ENCODE peak calls at places on chromosomes 5 and 9, in five cellular contexts. V is OCI-LY7, J is mucosa of descending colon, E is uterus, I is upper lobe of right lung. C is an unnamed sample. For H3K36me3, the result is how much of the 10 kb centered on the place peaks cover.

GRCh38 chr5:53937467-53937866 is 372.9 kb downstream of the ARL15 start:
- DNase-seq in V (no peak), J (no peak), E (no peak), I (no peak), C (no peak)

GRCh38 chr5:54881286-54882005 is 103.9 kb downstream of the ESM1 start:
- DNase-seq in V (no peak), J (no peak), E (no peak), I (no peak), C (no peak)

GRCh38 chr5:52760695-52761366 is 26.9 kb upstream of the ITGA1 start:
- DNase-seq in V (no peak), J (no peak), E (no peak), I (no peak), C (no peak)

GRCh38 chr5:31935702-31936347 is 238.3 kb downstream of the GOLPH3 start:
- DNase-seq in V (no peak), J (no peak), E (peak), I (no peak), C (no peak)

GRCh38 chr9:107569171-107569570 is 79.6 kb upstream of the KLF4 start:
- DNase-seq in V (no peak), J (no peak), E (no peak), I (no peak), C (no peak)

GRCh38 chr5:150295172-150295611 is 5.6 kb upstream of the CAMK2A start:
- DNase-seq in V (no peak), J (peak), E (peak), I (peak), C (no peak)

GRCh38 chr5:2387224-2388004 is 364.1 kb downstream of the IRX2 start:
- DNase-seq in V (no peak), J (no peak), E (no peak), I (no peak), C (no peak)

GRCh38 chr5:11222169-11222568 is 461.1 kb upstream of the DAP start:
- DNase-seq in V (no peak), J (no peak), E (no peak), I (no peak), C (no peak)

GRCh38 chr5:147177125-147177840 is 57.5 kb upstream of the STK32A start:
- DNase-seq in V (no peak), J (no peak), E (no peak), I (no peak), C (no peak)

GRCh38 chr9:69768716-69769115 is 8.9 kb upstream of the PTAR1 start:
- DNase-seq in V (no peak), J (no peak), E (no peak), I (no peak), C (no peak)

GRCh38 chr5:142883438-142883837 is 113.3 kb downstream of the ARHGAP26 start:
- DNase-seq in V (no peak), J (no peak), E (no peak), I (no peak), C (no peak)

GRCh38 chr9:12822111-12822510 is 47.3 kb downstream of the LURAP1L start:
- DNase-seq in V (no peak), J (no peak), E (no peak), I (no peak), C (no peak)

GRCh38 chr9:94805585-94805984 is 79.1 kb downstream of the AOPEP start:
- DNase-seq in V (no peak), J (no peak), E (no peak), I (no peak), C (no peak)

GRCh38 chr9:93059960-93060591 is 1.6 kb downstream of the SUSD3 start:
- DNase-seq in V (no peak), J (no peak), E (no peak), I (no peak), C (no peak)
- H3K4me3 ChIP-seq in V (peak), J (no peak), E (peak), I (peak), C (peak)

DNA sequence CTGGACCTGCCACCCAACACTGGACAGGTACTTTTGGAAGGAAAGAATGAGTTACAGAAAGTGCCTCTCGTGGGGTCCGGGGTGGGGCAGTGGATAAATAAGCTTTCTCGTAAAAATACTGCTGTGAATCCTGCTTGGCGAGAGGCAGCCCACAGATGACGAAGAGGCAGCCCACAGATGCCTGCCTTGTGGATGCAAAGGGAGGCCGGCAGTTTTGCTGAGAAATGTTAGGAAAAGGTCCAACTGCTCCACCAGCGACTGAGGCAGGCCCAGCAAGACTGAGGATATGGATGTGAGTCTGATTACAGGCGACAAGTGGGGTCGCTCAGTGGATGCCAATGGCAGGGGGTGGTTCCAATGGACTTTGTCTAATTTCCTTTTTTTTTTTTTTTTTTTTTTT is 79.1 kb upstream of the PPP1R26 start:
- DNase-seq in V (no peak), J (no peak), E (no peak), I (no peak), C (no peak)
- TF ChIP-seq CTCF in V (no peak), J (no peak), E (no peak), I (no peak), C (no peak)

DNA sequence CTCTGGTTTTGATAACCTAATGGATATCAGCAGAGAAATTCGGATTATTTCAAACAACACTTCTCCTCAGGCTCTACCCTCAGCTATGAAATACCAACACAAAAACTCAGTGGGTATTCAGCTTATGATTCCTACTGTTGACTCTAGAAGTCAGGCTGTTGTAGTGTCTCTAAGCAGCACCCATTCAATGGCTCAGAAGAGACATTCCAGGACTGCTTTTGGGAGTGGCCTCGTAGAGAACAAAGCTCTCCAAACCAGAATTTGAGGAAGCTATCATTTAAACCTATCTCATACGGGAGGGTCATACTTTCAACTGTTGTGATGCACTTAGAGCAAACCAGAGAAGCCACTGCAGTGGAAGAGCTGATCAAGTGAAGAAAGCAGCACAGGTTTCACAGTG is 34.1 kb downstream of the ETF1 start:
- DNase-seq in V (no peak), J (no peak), E (no peak), I (no peak), C (no peak)
- H3K36me3 ChIP-seq in V (half or more), J (under half), E (under half), I (half or more), C (half or more)

GRCh38 chr9:91195372-91196012 is 166.2 kb downstream of the AUH start:
- DNase-seq in V (no peak), J (peak), E (no peak), I (no peak), C (no peak)

GRCh38 chr9:91191443-91192378 is 170.0 kb downstream of the AUH start:
- DNase-seq in V (peak), J (peak), E (no peak), I (no peak), C (no peak)

GRCh38 chr9:91192785-91193657 is 168.7 kb downstream of the AUH start:
- DNase-seq in V (peak), J (peak), E (peak), I (peak), C (peak)

GRCh38 chr9:91192379-91192775 is 169.3 kb downstream of the AUH start:
- DNase-seq in V (peak), J (no peak), E (peak), I (no peak), C (no peak)

DNA sequence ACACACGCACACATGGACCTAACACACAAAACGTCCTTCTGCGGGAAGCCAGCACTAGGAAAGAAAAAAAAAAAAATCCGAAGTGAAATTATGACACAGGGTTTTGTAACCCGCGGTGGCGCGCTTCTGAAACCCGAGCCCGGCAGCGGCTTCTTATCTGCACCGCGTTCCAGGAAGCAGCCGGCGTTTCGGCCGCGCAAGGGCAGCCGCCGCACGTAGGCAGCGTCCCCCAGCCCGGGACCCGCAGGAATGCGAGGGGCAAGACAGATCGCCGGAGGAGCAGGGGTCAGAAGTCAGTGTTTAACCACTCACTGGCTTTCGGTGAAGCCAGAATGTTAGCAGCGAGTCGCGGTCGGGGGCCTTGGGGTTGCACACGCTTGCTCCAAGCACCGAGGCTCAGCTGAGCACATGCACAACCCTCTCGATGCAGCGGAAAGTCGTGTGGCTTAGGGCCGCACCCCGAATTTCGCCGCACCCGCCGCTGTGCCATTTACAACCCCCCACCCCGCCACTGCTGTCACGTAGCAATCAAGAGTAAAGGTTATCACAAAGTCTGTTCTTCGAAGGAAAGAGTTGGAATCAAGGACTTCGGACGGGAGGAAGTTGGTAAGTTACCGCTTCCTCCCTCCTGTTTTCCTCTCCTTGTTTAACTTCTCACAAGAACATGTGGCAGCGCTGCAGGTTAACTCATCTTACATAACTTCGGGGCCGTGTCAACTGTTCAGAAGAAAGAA is 167.9 kb downstream of the AUH start:
- DNase-seq in V (peak), J (peak), E (peak), I (peak), C (peak)
- H3K4me3 ChIP-seq in V (peak), J (no peak), E (peak), I (peak), C (peak)

GRCh38 chr5:127976525-127976924 is 107.0 kb upstream of the SLC12A2 start:
- DNase-seq in V (no peak), J (no peak), E (no peak), I (no peak), C (no peak)

GRCh38 chr5:127978738-127979300 is 104.7 kb upstream of the SLC12A2 start:
- DNase-seq in V (no peak), J (no peak), E (no peak), I (no peak), C (no peak)

GRCh38 chr5:127979475-127979874 is 104.1 kb upstream of the SLC12A2 start:
- DNase-seq in V (no peak), J (no peak), E (no peak), I (no peak), C (no peak)

GRCh38 chr5:127976991-127977717 is 106.4 kb upstream of the SLC12A2 start:
- DNase-seq in V (no peak), J (no peak), E (no peak), I (no peak), C (no peak)

GRCh38 chr5:127975961-127976360 is 107.6 kb upstream of the SLC12A2 start:
- DNase-seq in V (no peak), J (no peak), E (no peak), I (no peak), C (no peak)
- TF ChIP-seq CTCF in V (peak), J (no peak), E (no peak), I (peak), C (no peak)